ENCODE peak calls at places on chromosomes 5 and 9, in nine cellular contexts. One of them, this sample, is unnamed.

GRCh38 chr9:131621551-131622321 is 76.4 kb downstream of the PRRT1B start:
- DNase-seq in astrocyte: no peak
- DNase-seq in psoas muscle: no peak
- DNase-seq in heart right ventricle: no peak
- DNase-seq in B cell: peak; percentile 63
- DNase-seq in body of pancreas: no peak
- DNase-seq in tibial artery: no peak
- DNase-seq in stomach: no peak
- DNase-seq in CD14-positive monocyte: peak; percentile 79
- DNase-seq in this sample: peak; percentile 35

GRCh38 chr9:109751253-109751652 is 28.7 kb upstream of the PALM2AKAP2 start:
- DNase-seq in stomach: no peak
- DNase-seq in body of pancreas: no peak
- DNase-seq in CD14-positive monocyte: no peak
- DNase-seq in psoas muscle: no peak
- DNase-seq in tibial artery: no peak
- DNase-seq in astrocyte: peak; percentile 61
- DNase-seq in B cell: no peak
- DNase-seq in heart right ventricle: no peak
- DNase-seq in this sample: no peak

GRCh38 chr5:96096724-96097123 is 135.1 kb upstream of the ELL2 start:
- DNase-seq in heart right ventricle: no peak
- DNase-seq in tibial artery: no peak
- DNase-seq in astrocyte: no peak
- DNase-seq in body of pancreas: no peak
- DNase-seq in stomach: no peak
- DNase-seq in CD14-positive monocyte: no peak
- DNase-seq in B cell: no peak
- DNase-seq in psoas muscle: no peak
- DNase-seq in this sample: no peak

GRCh38 chr5:90542827-90543519 is 13.6 kb upstream of the LYSMD3 start:
- DNase-seq in psoas muscle: no peak
- DNase-seq in body of pancreas: no peak
- DNase-seq in B cell: no peak
- DNase-seq in astrocyte: no peak
- DNase-seq in CD14-positive monocyte: no peak
- DNase-seq in heart right ventricle: no peak
- DNase-seq in tibial artery: no peak
- DNase-seq in stomach: no peak
- DNase-seq in this sample: no peak

GRCh38 chr9:130934702-130935659 is 4.1 kb downstream of the FIBCD1 start:
- DNase-seq in astrocyte: no peak
- DNase-seq in stomach: no peak
- DNase-seq in CD14-positive monocyte: no peak
- DNase-seq in psoas muscle: no peak
- DNase-seq in B cell: no peak
- DNase-seq in tibial artery: no peak
- DNase-seq in heart right ventricle: no peak
- DNase-seq in body of pancreas: no peak
- DNase-seq in this sample: no peak

GRCh38 chr9:74556685-74557084 is 59.5 kb downstream of the RORB start:
- DNase-seq in psoas muscle: no peak
- DNase-seq in heart right ventricle: no peak
- DNase-seq in tibial artery: no peak
- DNase-seq in body of pancreas: no peak
- DNase-seq in astrocyte: peak; percentile 78
- DNase-seq in B cell: no peak
- DNase-seq in stomach: no peak
- DNase-seq in CD14-positive monocyte: no peak
- DNase-seq in this sample: no peak

GRCh38 chr5:101425345-101425744 is 522.3 kb upstream of the ST8SIA4 start:
- DNase-seq in body of pancreas: no peak
- DNase-seq in CD14-positive monocyte: no peak
- DNase-seq in stomach: no peak
- DNase-seq in heart right ventricle: no peak
- DNase-seq in tibial artery: no peak
- DNase-seq in B cell: no peak
- DNase-seq in psoas muscle: no peak
- DNase-seq in astrocyte: peak; percentile 20
- DNase-seq in this sample: no peak

GRCh38 chr5:176823869-176824412 is 13.6 kb downstream of the UNC5A start:
- DNase-seq in tibial artery: no peak
- DNase-seq in B cell: no peak
- DNase-seq in psoas muscle: no peak
- DNase-seq in stomach: no peak
- DNase-seq in heart right ventricle: no peak
- DNase-seq in body of pancreas: no peak
- DNase-seq in astrocyte: no peak
- DNase-seq in CD14-positive monocyte: no peak
- DNase-seq in this sample: no peak

GRCh38 chr5:139038618-139039305 is 159.4 kb downstream of the SIL1 start:
- DNase-seq in tibial artery: no peak
- DNase-seq in body of pancreas: no peak
- DNase-seq in heart right ventricle: no peak
- DNase-seq in stomach: no peak
- DNase-seq in astrocyte: no peak
- DNase-seq in psoas muscle: no peak
- DNase-seq in CD14-positive monocyte: no peak
- DNase-seq in B cell: no peak
- DNase-seq in this sample: no peak

GRCh38 chr9:32398207-32398606 is 13.8 kb downstream of the ACO1 start:
- DNase-seq in B cell: no peak
- DNase-seq in heart right ventricle: no peak
- DNase-seq in stomach: no peak
- DNase-seq in psoas muscle: no peak
- DNase-seq in tibial artery: no peak
- DNase-seq in body of pancreas: no peak
- DNase-seq in astrocyte: peak; percentile 64
- DNase-seq in CD14-positive monocyte: no peak
- DNase-seq in this sample: no peak

GRCh38 chr9:70578720-70579119 is 164.3 kb upstream of the KLF9 start:
- DNase-seq in psoas muscle: no peak
- DNase-seq in body of pancreas: no peak
- DNase-seq in stomach: no peak
- DNase-seq in heart right ventricle: no peak
- DNase-seq in tibial artery: no peak
- DNase-seq in B cell: no peak
- DNase-seq in astrocyte: no peak
- DNase-seq in CD14-positive monocyte: no peak
- DNase-seq in this sample: no peak
- TF ChIP-seq CTCF in psoas muscle: no peak
- TF ChIP-seq CTCF in body of pancreas: no peak
- TF ChIP-seq CTCF in stomach: no peak
- TF ChIP-seq CTCF in heart right ventricle: no peak
- TF ChIP-seq CTCF in tibial artery: no peak
- TF ChIP-seq CTCF in B cell: no peak
- TF ChIP-seq CTCF in astrocyte: no peak
- TF ChIP-seq CTCF in CD14-positive monocyte: no peak
- TF ChIP-seq CTCF in this sample: no peak

GRCh38 chr5:121967187-121967586 is 5.4 kb downstream of the SRFBP1 start:
- DNase-seq in CD14-positive monocyte: no peak
- DNase-seq in B cell: no peak
- DNase-seq in heart right ventricle: no peak
- DNase-seq in psoas muscle: no peak
- DNase-seq in stomach: no peak
- DNase-seq in tibial artery: no peak
- DNase-seq in astrocyte: no peak
- DNase-seq in body of pancreas: no peak
- DNase-seq in this sample: no peak
- TF ChIP-seq CTCF in CD14-positive monocyte: no peak
- TF ChIP-seq CTCF in B cell: no peak
- TF ChIP-seq CTCF in heart right ventricle: no peak
- TF ChIP-seq CTCF in psoas muscle: peak; percentile 27
- TF ChIP-seq CTCF in stomach: no peak
- TF ChIP-seq CTCF in tibial artery: peak; percentile 36
- TF ChIP-seq CTCF in astrocyte: peak; percentile 32
- TF ChIP-seq CTCF in body of pancreas: no peak
- TF ChIP-seq CTCF in this sample: no peak

GRCh38 chr5:36492998-36493655 is 113.3 kb upstream of the SLC1A3 start:
- DNase-seq in stomach: no peak
- DNase-seq in body of pancreas: no peak
- DNase-seq in CD14-positive monocyte: no peak
- DNase-seq in tibial artery: no peak
- DNase-seq in B cell: no peak
- DNase-seq in astrocyte: peak; percentile 78
- DNase-seq in psoas muscle: no peak
- DNase-seq in heart right ventricle: no peak
- DNase-seq in this sample: no peak
- TF ChIP-seq CTCF in stomach: no peak
- TF ChIP-seq CTCF in body of pancreas: no peak
- TF ChIP-seq CTCF in CD14-positive monocyte: no peak
- TF ChIP-seq CTCF in tibial artery: no peak
- TF ChIP-seq CTCF in B cell: no peak
- TF ChIP-seq CTCF in astrocyte: no peak
- TF ChIP-seq CTCF in psoas muscle: no peak
- TF ChIP-seq CTCF in heart right ventricle: no peak
- TF ChIP-seq CTCF in this sample: no peak

DNA sequence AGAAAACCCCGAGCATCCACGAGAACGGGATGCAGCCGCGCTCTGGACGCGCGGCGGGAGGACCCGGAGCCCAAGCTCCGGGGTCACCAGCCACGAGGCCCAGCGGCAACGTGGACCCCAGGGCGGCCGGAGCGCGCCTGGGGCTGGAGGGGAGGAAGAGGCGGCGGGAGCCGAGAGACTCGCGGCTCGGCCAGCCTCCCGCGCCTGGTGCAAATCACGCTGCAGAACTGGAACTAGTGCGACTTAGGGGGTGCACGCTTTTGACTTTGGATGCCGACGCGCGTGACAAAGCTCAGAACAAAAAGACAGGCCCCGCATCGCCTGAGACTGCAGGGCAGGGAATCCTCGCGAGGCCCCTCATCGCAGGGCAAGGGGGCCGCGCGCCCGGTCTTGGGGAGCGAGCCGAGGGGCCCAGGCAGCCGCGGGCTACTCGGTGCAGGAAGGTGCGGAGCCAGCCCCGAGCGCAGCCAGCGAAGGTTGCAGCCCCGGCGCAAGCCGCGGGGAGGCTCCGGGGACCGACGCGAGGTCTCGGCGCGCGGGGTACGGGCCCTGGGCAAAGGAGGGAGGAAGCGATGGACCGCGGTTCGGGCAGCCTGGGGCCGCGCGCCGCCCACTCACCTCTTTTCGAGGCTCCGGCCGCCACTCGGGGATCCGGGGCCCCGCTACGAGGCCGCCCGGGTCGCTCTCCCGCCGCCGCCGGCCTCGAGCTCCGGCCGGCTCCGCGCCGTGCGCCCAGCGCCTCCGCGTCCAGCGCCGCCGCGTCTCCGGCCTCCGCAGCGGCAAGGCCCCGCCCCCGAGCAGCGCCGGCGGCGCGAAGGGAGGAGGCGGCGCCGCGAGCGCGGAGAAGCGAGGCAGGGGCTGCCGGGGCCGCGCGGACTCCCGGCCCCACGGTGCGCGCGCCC is at the start of gene GOLM1:
- DNase-seq in body of pancreas: peak; percentile 69
- DNase-seq in tibial artery: no peak
- DNase-seq in psoas muscle: peak; percentile 52
- DNase-seq in B cell: peak; percentile 27
- DNase-seq in CD14-positive monocyte: no peak
- DNase-seq in astrocyte: peak; percentile 44
- DNase-seq in stomach: peak; percentile 58
- DNase-seq in heart right ventricle: peak; percentile 16
- DNase-seq in this sample: peak; percentile 47
- TF ChIP-seq CTCF in body of pancreas: peak; percentile 22
- TF ChIP-seq CTCF in tibial artery: peak; percentile 3
- TF ChIP-seq CTCF in psoas muscle: peak; percentile 16
- TF ChIP-seq CTCF in B cell: no peak
- TF ChIP-seq CTCF in CD14-positive monocyte: peak; percentile 25
- TF ChIP-seq CTCF in astrocyte: no peak
- TF ChIP-seq CTCF in stomach: no peak
- TF ChIP-seq CTCF in heart right ventricle: peak; percentile 29
- TF ChIP-seq CTCF in this sample: no peak

DNA sequence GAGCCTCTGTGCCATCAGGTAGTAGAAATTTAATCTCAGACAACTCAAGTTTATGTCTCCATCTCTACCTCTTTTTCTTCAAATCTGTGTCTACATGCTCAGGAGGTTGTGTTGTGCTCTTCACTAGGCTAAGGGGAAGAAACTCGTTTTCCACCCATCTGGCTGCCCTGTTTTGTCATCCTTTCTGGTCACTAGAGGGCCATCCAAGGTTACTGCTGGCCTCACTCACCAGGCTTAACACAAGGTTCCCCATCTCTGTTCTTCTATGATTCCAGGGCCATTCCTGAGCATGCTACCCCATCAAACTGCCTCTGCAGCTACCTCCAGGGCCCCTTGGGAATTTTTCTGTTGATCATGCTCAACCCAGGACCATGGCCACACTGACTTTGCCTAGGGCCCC is 213.3 kb upstream of the FBXL7 start:
- DNase-seq in CD14-positive monocyte: no peak
- DNase-seq in tibial artery: no peak
- DNase-seq in body of pancreas: no peak
- DNase-seq in heart right ventricle: peak; percentile 13
- DNase-seq in astrocyte: no peak
- DNase-seq in B cell: no peak
- DNase-seq in stomach: no peak
- DNase-seq in psoas muscle: no peak
- DNase-seq in this sample: no peak
- TF ChIP-seq CTCF in CD14-positive monocyte: no peak
- TF ChIP-seq CTCF in tibial artery: peak; percentile 17
- TF ChIP-seq CTCF in body of pancreas: no peak
- TF ChIP-seq CTCF in heart right ventricle: peak; percentile 35
- TF ChIP-seq CTCF in astrocyte: no peak
- TF ChIP-seq CTCF in B cell: no peak
- TF ChIP-seq CTCF in stomach: no peak
- TF ChIP-seq CTCF in psoas muscle: no peak
- TF ChIP-seq CTCF in this sample: no peak

GRCh38 chr5:44797723-44798122 is 11.0 kb upstream of the MRPS30 start:
- DNase-seq in astrocyte: no peak
- DNase-seq in tibial artery: no peak
- DNase-seq in psoas muscle: no peak
- DNase-seq in heart right ventricle: no peak
- DNase-seq in stomach: no peak
- DNase-seq in body of pancreas: no peak
- DNase-seq in B cell: no peak
- DNase-seq in CD14-positive monocyte: no peak
- DNase-seq in this sample: no peak

GRCh38 chr5:44794371-44794770 is 14.4 kb upstream of the MRPS30 start:
- DNase-seq in stomach: no peak
- DNase-seq in psoas muscle: no peak
- DNase-seq in B cell: no peak
- DNase-seq in heart right ventricle: no peak
- DNase-seq in tibial artery: no peak
- DNase-seq in CD14-positive monocyte: no peak
- DNase-seq in astrocyte: no peak
- DNase-seq in body of pancreas: no peak
- DNase-seq in this sample: no peak

GRCh38 chr5:44795496-44795895 is 13.3 kb upstream of the MRPS30 start:
- DNase-seq in body of pancreas: no peak
- DNase-seq in astrocyte: no peak
- DNase-seq in B cell: no peak
- DNase-seq in CD14-positive monocyte: no peak
- DNase-seq in tibial artery: no peak
- DNase-seq in heart right ventricle: no peak
- DNase-seq in stomach: no peak
- DNase-seq in psoas muscle: no peak
- DNase-seq in this sample: no peak
- TF ChIP-seq CTCF in body of pancreas: no peak
- TF ChIP-seq CTCF in astrocyte: no peak
- TF ChIP-seq CTCF in B cell: no peak
- TF ChIP-seq CTCF in CD14-positive monocyte: no peak
- TF ChIP-seq CTCF in tibial artery: no peak
- TF ChIP-seq CTCF in heart right ventricle: no peak
- TF ChIP-seq CTCF in stomach: no peak
- TF ChIP-seq CTCF in psoas muscle: no peak
- TF ChIP-seq CTCF in this sample: no peak

GRCh38 chr5:78984020-78984610 is 995 bp downstream of the ARSB start:
- DNase-seq in CD14-positive monocyte: no peak
- DNase-seq in stomach: no peak
- DNase-seq in B cell: no peak
- DNase-seq in heart right ventricle: no peak
- DNase-seq in astrocyte: peak; percentile 46
- DNase-seq in body of pancreas: no peak
- DNase-seq in tibial artery: no peak
- DNase-seq in psoas muscle: no peak
- DNase-seq in this sample: no peak
- TF ChIP-seq CTCF in CD14-positive monocyte: peak; percentile 18
- TF ChIP-seq CTCF in stomach: peak; percentile 39
- TF ChIP-seq CTCF in B cell: no peak
- TF ChIP-seq CTCF in heart right ventricle: peak; percentile 44
- TF ChIP-seq CTCF in astrocyte: no peak
- TF ChIP-seq CTCF in body of pancreas: no peak
- TF ChIP-seq CTCF in tibial artery: no peak
- TF ChIP-seq CTCF in psoas muscle: no peak
- TF ChIP-seq CTCF in this sample: no peak